ENCODE peak calls at places on chromosomes 16 and 17, in seven cellular contexts. R is IMR-90, U is mesendoderm, M is trophoblast cell, J is H9, Q is neuronal stem cell, G is H1. B is an unnamed sample.

GRCh38 chr17:63966646-63967265 is 6.0 kb downstream of the SCN4A start:
- DNase-seq in U (no peak), R (no peak), J (no peak), G (no peak), M (no peak), Q (no peak), B (no peak)

GRCh38 chr16:77850637-77851330 is 62.4 kb downstream of the VAT1L start:
- DNase-seq in M (no peak), R (peak; percentile 60), J (no peak), Q (no peak), G (no peak), U (no peak), B (no peak)

GRCh38 chr17:43442711-43443110 is 41.1 kb upstream of the DHX8 start:
- DNase-seq in Q (no peak), J (no peak), U (no peak), M (no peak), R (peak; percentile 80), G (no peak), B (peak; percentile 70)

GRCh38 chr17:43224146-43224705 is 4.2 kb downstream of the CCDC200 start:
- DNase-seq in U (no peak), J (peak; percentile 22), Q (no peak), G (peak; percentile 33), R (no peak), M (no peak), B (no peak)

GRCh38 chr16:4184038-4184702 is 57.7 kb downstream of the SRL start:
- DNase-seq in Q (no peak), U (no peak), G (peak; percentile 62), J (peak; percentile 33), R (no peak), M (no peak), B (no peak)

GRCh38 chr17:55167024-55167721 is 97.6 kb upstream of the HLF start:
- DNase-seq in Q (no peak), J (no peak), R (no peak), M (no peak), G (no peak), U (no peak), B (no peak)

GRCh38 chr17:61411114-61411943 is 11.7 kb downstream of the TBX2 start:
- DNase-seq in Q (peak; percentile 77), M (peak; percentile 62), G (peak; percentile 82), U (peak; percentile 80), J (peak; percentile 85), R (peak; percentile 74), B (peak; percentile 88)

GRCh38 chr16:89349947-89350633 is 132.6 kb downstream of the ZNF778 start:
- DNase-seq in G (no peak), J (no peak), Q (no peak), M (no peak), U (no peak), R (no peak), B (no peak)

GRCh38 chr17:71110326-71110725 is 941.0 kb downstream of the KCNJ2 start:
- DNase-seq in Q (no peak), M (peak; percentile 19), J (no peak), R (no peak), U (no peak), G (no peak), B (peak; percentile 31)

GRCh38 chr17:39001703-39002637 is 34.8 kb upstream of the FBXO47 start:
- DNase-seq in G (no peak), J (peak; percentile 71), Q (no peak), R (peak; percentile 13), M (peak; percentile 64), U (peak; percentile 63), B (peak; percentile 63)

DNA sequence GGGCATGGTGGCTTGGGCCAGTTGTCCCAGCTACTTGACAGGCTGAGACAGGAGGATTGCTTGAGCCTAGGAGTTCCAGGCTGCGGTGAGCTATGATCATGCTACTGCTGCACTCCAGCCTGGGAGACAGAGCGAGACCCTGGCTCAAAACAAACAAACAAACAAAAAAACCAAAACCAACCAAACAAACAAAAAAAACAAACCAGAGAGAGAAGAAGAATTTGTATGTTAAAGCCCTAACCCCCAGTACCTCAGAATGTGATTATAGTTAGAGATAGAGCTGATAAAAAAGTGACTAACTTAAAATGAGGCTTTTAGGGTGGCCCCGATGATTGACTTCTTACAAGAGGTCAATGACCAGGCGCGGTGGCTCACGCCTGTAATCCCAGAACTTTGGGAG is 1.7 kb upstream of the MMP25 start:
- DNase-seq in M (no peak), R (no peak), G (no peak), J (no peak), U (no peak), Q (no peak), B (no peak)
- H3K4me2 ChIP-seq in M (no peak overlapping the region), R (no peak overlapping the region), G (no peak overlapping the region), J (no peak overlapping the region), U (no peak overlapping the region), Q (no peak overlapping the region), B (no peak overlapping the region)

DNA sequence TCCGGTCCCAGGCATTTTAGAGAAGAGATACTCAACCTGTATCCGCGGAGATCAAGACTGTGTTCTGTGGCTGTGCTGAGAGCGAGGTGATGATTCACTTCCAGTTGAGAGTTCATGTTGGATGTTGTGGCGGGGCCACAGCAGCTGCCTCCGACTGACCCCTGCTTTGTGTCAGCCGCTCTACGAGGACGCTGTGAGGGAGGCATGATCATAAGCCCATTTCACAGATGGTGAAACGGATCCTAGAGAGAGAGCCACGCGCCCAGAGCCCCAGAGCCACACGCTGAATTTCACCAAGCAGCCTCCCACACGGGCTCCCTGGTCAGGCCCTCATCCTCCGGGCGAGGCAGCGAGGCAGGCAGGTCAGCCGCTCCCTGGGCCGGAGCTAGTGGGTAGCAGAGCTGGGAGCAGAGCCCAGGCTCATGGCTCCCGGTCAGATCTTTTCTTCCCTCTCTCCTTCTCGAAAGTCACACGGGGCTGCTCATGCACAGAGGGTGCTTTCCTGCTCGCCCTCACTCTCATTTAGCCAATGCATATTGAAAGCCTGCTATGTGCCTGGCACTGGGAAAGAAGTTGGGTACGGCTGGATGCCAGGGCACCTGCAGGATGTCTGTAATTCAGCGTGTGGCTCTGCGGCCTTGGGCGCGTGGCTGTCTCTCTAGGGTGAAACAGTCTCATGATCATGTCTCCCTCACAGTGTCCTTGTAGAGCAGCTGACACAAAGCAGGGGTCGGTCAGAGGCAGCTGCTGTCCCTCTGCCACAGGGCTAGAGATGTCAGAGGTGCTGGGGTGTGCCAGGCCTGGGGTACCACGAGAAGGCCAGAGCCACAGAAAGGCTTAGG is 155.6 kb upstream of the CHMP6 start:
- DNase-seq in U (no peak), G (no peak), Q (no peak), J (no peak), M (no peak), R (no peak), B (no peak)
- H3K4ac ChIP-seq in U (no peak overlapping the region), G (no peak overlapping the region), Q (no peak overlapping the region), J (no peak overlapping the region), M (no peak overlapping the region), R (no peak overlapping the region), B (no peak overlapping the region)

GRCh38 chr17:57288034-57288752 is 31.9 kb downstream of the MSI2 start:
- DNase-seq in U (no peak), R (peak; percentile 33), M (peak; percentile 76), G (no peak), Q (no peak), J (no peak), B (peak; percentile 14)
- H3K4me2 ChIP-seq in U (no peak overlapping the region), R (no peak overlapping the region), M (no peak overlapping the region), G (no peak overlapping the region), Q (no peak overlapping the region), J (no peak overlapping the region), B (no peak overlapping the region)

GRCh38 chr17:59617141-59617757 is 2.4 kb upstream of the CLTC start:
- DNase-seq in J (no peak), M (peak; percentile 76), Q (no peak), U (peak; percentile 49), R (no peak), G (no peak), B (peak; percentile 54)
- H3K4ac ChIP-seq in J (no peak overlapping the region), M (no peak overlapping the region), Q (no peak overlapping the region), U (no peak overlapping the region), R (peak overlapping the region; percentile 0), G (no peak overlapping the region), B (no peak overlapping the region)

B was measured in mesenchymal stem cell.